ENCODE peak calls at places on chromosomes 1 and 21, in eight cellular contexts. Z is cardiac fibroblast, U is GM12892, X is stomach, D is activated T-cell treated with anti-CD3 and anti-CD28 coated beads for 24 hours, V is colonic mucosa, R is LHCN-M2, A is thoracic aorta. O is an unnamed sample.

GRCh38 chr1:100511058-100511457 is 26.9 kb upstream of the GPR88 start:
- DNase-seq in Z (no peak), U (no peak), X (no peak), D (no peak), V (no peak), R (no peak), A (no peak), O (no peak)

GRCh38 chr1:100868364-100868995 is 26.2 kb downstream of the EXTL2 start:
- DNase-seq in Z (peak; percentile 74), U (no peak), X (no peak), D (no peak), V (no peak), R (peak; percentile 65), A (no peak), O (no peak)

GRCh38 chr1:58921342-58921741 is 137.5 kb upstream of the JUN start:
- DNase-seq in Z (no peak), U (no peak), X (no peak), D (no peak), V (no peak), R (no peak), A (no peak), O (no peak)

GRCh38 chr1:9361630-9362256 is 69.0 kb downstream of the SPSB1 start:
- DNase-seq in Z (no peak), U (no peak), X (no peak), D (no peak), V (no peak), R (peak; percentile 41), A (no peak), O (no peak)

GRCh38 chr1:180382326-180383115 is 119.9 kb downstream of the ACBD6 start:
- DNase-seq in Z (peak; percentile 19), U (no peak), X (no peak), D (no peak), V (no peak), R (no peak), A (no peak), O (no peak)

GRCh38 chr1:115213130-115213529 is 123.8 kb upstream of the TSPAN2 start:
- DNase-seq in Z (no peak), U (no peak), X (no peak), D (no peak), V (no peak), R (no peak), A (no peak), O (no peak)

GRCh38 chr21:34502480-34503106 is 9.4 kb downstream of the KCNE1 start:
- DNase-seq in Z (no peak), U (no peak), X (no peak), D (no peak), V (no peak), R (no peak), A (no peak), O (no peak)

GRCh38 chr1:35210306-35211112 is 17.6 kb upstream of the SFPQ start:
- DNase-seq in Z (no peak), U (no peak), X (no peak), D (no peak), V (no peak), R (no peak), A (no peak), O (no peak)

GRCh38 chr1:17617787-17618557 is 78.5 kb downstream of the ARHGEF10L start:
- DNase-seq in Z (peak; percentile 28), U (no peak), X (no peak), D (no peak), V (no peak), R (peak; percentile 91), A (peak; percentile 71), O (no peak)

GRCh38 chr1:113976609-113977278 is 2.5 kb upstream of the OLFML3 start:
- DNase-seq in Z (peak; percentile 73), U (no peak), X (no peak), D (no peak), V (no peak), R (peak; percentile 88), A (no peak), O (no peak)

GRCh38 chr1:154943649-154944421 is 7.3 kb upstream of the PMVK start:
- DNase-seq in Z (peak; percentile 42), U (no peak), X (peak; percentile 47), D (no peak), V (peak; percentile 62), R (no peak), A (no peak), O (no peak)

GRCh38 chr1:19305880-19306279 is 6.1 kb downstream of the AKR7A2 start:
- DNase-seq in Z (no peak), U (no peak), X (no peak), D (no peak), V (no peak), R (no peak), A (no peak), O (no peak)

GRCh38 chr1:99850458-99850974 is 355 bp downstream of the AGL start:
- DNase-seq in Z (no peak), U (no peak), X (no peak), D (peak; percentile 0), V (no peak), R (no peak), A (no peak), O (no peak)

GRCh38 chr1:9291914-9292360 is 757 bp upstream of the SPSB1 start:
- DNase-seq in Z (peak; percentile 75), U (no peak), X (peak; percentile 75), D (no peak), V (peak; percentile 83), R (no peak), A (no peak), O (no peak)

GRCh38 chr1:20281801-20282200 is 8.9 kb upstream of the VWA5B1 start:
- DNase-seq in Z (no peak), U (no peak), X (no peak), D (no peak), V (no peak), R (peak; percentile 24), A (no peak), O (peak; percentile 16)

GRCh38 chr1:1539310-1540014 is 962 bp downstream of the TMEM240 start:
- DNase-seq in Z (peak; percentile 53), U (no peak), X (no peak), D (no peak), V (no peak), R (no peak), A (no peak), O (no peak)

GRCh38 chr21:32726742-32727477 is 903 bp downstream of the SYNJ1 start:
- DNase-seq in Z (peak; percentile 32), U (no peak), X (no peak), D (no peak), V (peak; percentile 53), R (peak; percentile 31), A (peak; percentile 4), O (no peak)

GRCh38 chr1:4150262-4150661 is 250.2 kb upstream of the C1orf174 start:
- DNase-seq in Z (no peak), U (no peak), X (no peak), D (no peak), V (no peak), R (no peak), A (no peak), O (no peak)

GRCh38 chr1:91018006-91018405 is 3.8 kb downstream of the ZNF644 start:
- DNase-seq in Z (peak; percentile 29), U (no peak), X (no peak), D (no peak), V (no peak), R (no peak), A (no peak), O (no peak)

GRCh38 chr1:152328801-152329391 is 3.9 kb upstream of the FLG start:
- DNase-seq in Z (no peak), U (no peak), X (no peak), D (no peak), V (no peak), R (peak; percentile 54), A (no peak), O (no peak)

GRCh38 chr1:2136836-2137235 is 57.7 kb downstream of the FAAP20 start:
- DNase-seq in Z (no peak), U (no peak), X (no peak), D (no peak), V (no peak), R (no peak), A (no peak), O (no peak)

GRCh38 chr1:207054476-207054875 is 1.4 kb downstream of the PFKFB2 start:
- DNase-seq in Z (no peak), U (no peak), X (no peak), D (no peak), V (no peak), R (no peak), A (no peak), O (no peak)

GRCh38 chr1:201916649-201917249 is 28.1 kb downstream of the SHISA4 start:
- DNase-seq in Z (peak; percentile 90), U (no peak), X (peak; percentile 55), D (no peak), V (peak; percentile 71), R (peak; percentile 79), A (peak; percentile 85), O (no peak)

GRCh38 chr1:176149939-176150807 is 56.9 kb downstream of the COP1 start:
- DNase-seq in Z (no peak), U (no peak), X (no peak), D (no peak), V (peak; percentile 41), R (no peak), A (no peak), O (no peak)

GRCh38 chr1:186183219-186183618 is 191.8 kb downstream of the TPR start:
- DNase-seq in Z (peak; percentile 60), U (no peak), X (no peak), D (no peak), V (no peak), R (peak; percentile 86), A (peak; percentile 13), O (peak; percentile 79)

GRCh38 chr1:35807614-35808375 is at the start of gene AGO4:
- DNase-seq in Z (peak; percentile 55), U (peak; percentile 47), X (peak; percentile 58), D (peak; percentile 15), V (peak; percentile 47), R (peak; percentile 46), A (no peak), O (no peak)

GRCh38 chr1:200976634-200977033 is 46.9 kb downstream of the KIF21B start:
- DNase-seq in Z (no peak), U (no peak), X (no peak), D (no peak), V (no peak), R (no peak), A (no peak), O (no peak)

GRCh38 chr1:166811691-166812090 is 27.6 kb upstream of the POGK start:
- DNase-seq in Z (peak; percentile 2), U (no peak), X (no peak), D (no peak), V (no peak), R (no peak), A (no peak), O (no peak)

GRCh38 chr1:216742625-216743024 is 19.4 kb upstream of the ESRRG start:
- DNase-seq in Z (peak; percentile 19), U (no peak), X (no peak), D (no peak), V (no peak), R (no peak), A (no peak), O (no peak)

GRCh38 chr1:205294175-205294913 is 27.2 kb downstream of the NUAK2 start:
- DNase-seq in Z (peak; percentile 90), U (no peak), X (no peak), D (no peak), V (no peak), R (peak; percentile 95), A (no peak), O (no peak)

GRCh38 chr1:41780916-41781315 is 137.8 kb downstream of the HIVEP3 start:
- DNase-seq in Z (no peak), U (no peak), X (no peak), D (no peak), V (no peak), R (no peak), A (no peak), O (no peak)

GRCh38 chr1:220926146-220926545 is 46.9 kb downstream of the HLX start:
- DNase-seq in Z (no peak), U (no peak), X (no peak), D (no peak), V (no peak), R (peak; percentile 91), A (no peak), O (no peak)

GRCh38 chr1:175894543-175894942 is 151.1 kb upstream of the TNR start:
- DNase-seq in Z (no peak), U (no peak), X (no peak), D (no peak), V (no peak), R (no peak), A (no peak), O (no peak)

GRCh38 chr1:2105781-2106524 is 55.7 kb downstream of the PRKCZ start:
- DNase-seq in Z (no peak), U (no peak), X (no peak), D (no peak), V (no peak), R (no peak), A (no peak), O (no peak)

O was measured in epithelial cell of prostate.